ENCODE peak calls at places on chromosomes 1 and 21, in four cellular contexts. M, U, H and O are unnamed samples.

GRCh38 chr1:167516404-167517388 is 1.6 kb downstream of the CD247 start:
- DNase-seq in M (no peak), U (no peak), H (no peak), O (no peak)

GRCh38 chr1:184022651-184023050 is 14.9 kb downstream of the COLGALT2 start:
- DNase-seq in M (no peak), U (no peak), H (peak), O (no peak)

GRCh38 chr21:26820473-26820872 is 24.7 kb downstream of the ADAMTS1 start:
- DNase-seq in M (no peak), U (no peak), H (no peak), O (no peak)

GRCh38 chr1:201025571-201026002 is 2.1 kb upstream of the KIF21B start:
- DNase-seq in M (peak), U (no peak), H (peak), O (no peak)

GRCh38 chr1:175887981-175888428 is 144.6 kb upstream of the TNR start:
- DNase-seq in M (peak), U (peak), H (peak), O (no peak)

GRCh38 chr1:46133181-46133658 is 791 bp upstream of the PIK3R3 start:
- DNase-seq in M (no peak), U (no peak), H (no peak), O (no peak)

GRCh38 chr1:108706643-108707042 is 6.1 kb upstream of the FNDC7 start:
- DNase-seq in M (no peak), U (no peak), H (no peak), O (no peak)

GRCh38 chr1:152783095-152783494 is 3.0 kb upstream of the LCE1E start:
- DNase-seq in M (no peak), U (no peak), H (no peak), O (no peak)

GRCh38 chr21:43298546-43299440 is 128.1 kb downstream of the SIK1 start:
- DNase-seq in M (no peak), U (no peak), H (no peak), O (no peak)

GRCh38 chr21:14452031-14452778 is 69.3 kb upstream of the HSPA13 start:
- DNase-seq in M (no peak), U (no peak), H (no peak), O (no peak)

GRCh38 chr1:221718391-221719277 is 23.3 kb downstream of the DUSP10 start:
- DNase-seq in M (peak), U (no peak), H (peak), O (no peak)

GRCh38 chr1:201893431-201893830 is 4.7 kb downstream of the SHISA4 start:
- DNase-seq in M (no peak), U (no peak), H (no peak), O (no peak)

GRCh38 chr1:160739098-160739511 is at the start of gene SLAMF7:
- DNase-seq in M (no peak), U (peak), H (no peak), O (peak)

GRCh38 chr1:55554611-55555010 is 339.4 kb upstream of the USP24 start:
- DNase-seq in M (no peak), U (no peak), H (no peak), O (no peak)

GRCh38 chr1:23167353-23168078 is 1.1 kb downstream of the LUZP1 start:
- DNase-seq in M (peak), U (peak), H (peak), O (peak)

GRCh38 chr1:223417444-223417843 is 24.2 kb downstream of the CCDC185 start:
- DNase-seq in M (peak), U (no peak), H (no peak), O (no peak)

GRCh38 chr1:232462200-232462599 is 167.7 kb downstream of the SIPA1L2 start:
- DNase-seq in M (peak), U (no peak), H (peak), O (no peak)

GRCh38 chr1:65792671-65793358 is at the start of gene PDE4B:
- DNase-seq in M (peak), U (no peak), H (peak), O (no peak)

GRCh38 chr1:161930064-161930463 is 93.6 kb downstream of the OLFML2B start:
- DNase-seq in M (peak), U (no peak), H (peak), O (no peak)

GRCh38 chr1:209650454-209650853 is 1.8 kb downstream of the LAMB3 start:
- DNase-seq in M (peak), U (no peak), H (no peak), O (no peak)
- TF ChIP-seq CTCF in M (no peak), U (no peak), H (no peak), O (no peak)

GRCh38 chr1:22110016-22110415 is 32.9 kb downstream of the WNT4 start:
- DNase-seq in M (no peak), U (no peak), H (no peak), O (no peak)
- TF ChIP-seq CTCF in M (no peak), U (no peak), H (no peak), O (no peak)

DNA sequence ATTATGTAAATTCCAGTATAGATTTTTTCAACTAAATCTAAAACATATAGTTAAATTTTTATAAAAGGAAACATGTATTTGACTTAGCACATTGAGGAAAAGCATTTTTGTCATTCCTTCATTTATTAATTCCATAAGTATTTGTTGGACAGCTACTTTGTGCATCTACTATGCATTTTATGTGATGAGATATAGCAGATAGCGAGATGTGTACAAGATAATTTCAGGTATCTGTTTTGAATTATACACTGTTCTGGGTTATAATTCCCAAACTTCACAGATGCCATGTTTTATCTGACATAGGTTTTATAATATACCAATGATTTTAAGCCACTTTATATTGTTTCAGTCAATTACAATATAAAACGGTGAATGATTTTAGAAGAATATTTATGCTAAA is 398.7 kb downstream of the USH2A start:
- DNase-seq in M (no peak), U (no peak), H (no peak), O (no peak)
- TF ChIP-seq CTCF in M (no peak), U (no peak), H (no peak), O (no peak)

DNA sequence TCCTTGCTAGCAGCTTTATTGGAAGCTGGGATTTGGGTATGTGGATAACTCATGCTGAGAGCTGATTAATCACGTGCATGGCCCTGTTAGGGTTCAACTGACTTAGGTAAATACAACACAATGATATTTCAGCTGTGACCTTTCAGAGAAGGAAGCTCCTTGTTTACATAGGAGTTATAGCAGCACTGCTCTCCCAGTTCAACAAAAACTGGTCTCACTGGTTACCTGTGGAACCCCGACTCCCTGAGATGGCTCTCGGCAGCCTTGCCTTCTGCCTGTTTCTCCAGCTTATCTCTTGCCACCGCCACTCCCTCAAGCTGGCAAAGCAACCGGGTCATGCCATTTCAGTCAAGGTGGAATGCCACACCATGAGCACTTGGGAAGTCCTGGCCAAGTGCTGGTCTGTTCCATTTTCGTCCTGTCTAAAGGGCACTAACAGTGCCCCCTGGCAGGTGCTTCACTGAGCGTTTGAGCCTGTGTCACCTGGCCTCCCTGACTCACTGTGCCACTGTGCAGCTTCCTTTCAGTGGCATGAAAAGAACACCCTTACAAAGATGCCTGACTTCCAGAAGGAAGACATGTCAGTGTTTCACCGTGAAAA is 31.6 kb downstream of the DOP1B start:
- DNase-seq in M (no peak), U (peak), H (no peak), O (no peak)
- TF ChIP-seq CTCF in M (no peak), U (no peak), H (no peak), O (no peak)

GRCh38 chr21:33588485-33589335 is at the start of gene DONSON:
- DNase-seq in M (peak), U (peak), H (peak), O (peak)
- TF ChIP-seq CTCF in M (no peak), U (no peak), H (no peak), O (peak)

GRCh38 chr1:43703836-43704235 is 3.5 kb upstream of the ST3GAL3 start:
- DNase-seq in M (peak), U (no peak), H (peak), O (no peak)

GRCh38 chr1:43706598-43707190 is 642 bp upstream of the ST3GAL3 start:
- DNase-seq in M (peak), U (no peak), H (no peak), O (no peak)

GRCh38 chr1:43705982-43706597 is 1.2 kb upstream of the ST3GAL3 start:
- DNase-seq in M (no peak), U (no peak), H (no peak), O (no peak)

GRCh38 chr1:43705334-43705733 is 2.0 kb upstream of the ST3GAL3 start:
- DNase-seq in M (no peak), U (no peak), H (no peak), O (no peak)

DNA sequence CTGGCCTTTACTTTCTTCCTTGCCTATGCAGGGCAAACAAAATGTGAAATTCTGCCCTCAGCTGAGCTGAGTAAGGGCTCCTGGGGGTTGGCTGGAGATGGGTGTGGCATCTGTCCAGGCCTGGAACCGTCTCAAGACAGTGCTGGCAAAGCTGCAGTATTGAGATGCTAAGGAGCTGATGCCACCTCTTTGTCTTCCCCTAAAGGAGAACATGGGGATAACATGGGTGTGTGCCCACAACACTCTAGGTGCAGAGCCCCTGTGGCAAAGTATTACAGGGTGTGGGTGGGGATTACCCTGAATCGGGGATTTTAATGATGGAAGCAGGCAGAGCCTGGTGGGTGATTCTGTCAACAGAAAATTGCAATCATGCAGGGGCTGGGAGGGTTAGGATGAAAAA is 2.5 kb upstream of the ST3GAL3 start:
- DNase-seq in M (peak), U (no peak), H (no peak), O (no peak)
- TF ChIP-seq CTCF in M (peak), U (no peak), H (no peak), O (no peak)